ENCODE peak calls at places on chromosomes 6 and 20, in five cellular contexts. E is GM23338, C is GM12878, A is K562, K is A549. W is an unnamed sample.

GRCh38 chr20:62617711-62618483 is 24.4 kb upstream of the SLCO4A1 start:
- DNase-seq in E (no peak), C (no peak), A (no peak), K (no peak), W (peak)

GRCh38 chr6:37019065-37019450 is 13.6 kb downstream of the FGD2 start:
- DNase-seq in E (no peak), C (no peak), A (no peak), K (no peak), W (peak)

GRCh38 chr6:144131248-144131709 is 19.0 kb upstream of the STX11 start:
- DNase-seq in E (no peak), C (no peak), A (no peak), K (peak), W (no peak)

GRCh38 chr6:138242987-138243592 is 24.8 kb upstream of the PBOV1 start:
- DNase-seq in E (no peak), C (no peak), A (no peak), K (no peak), W (no peak)

GRCh38 chr20:45450097-45450818 is 19.3 kb upstream of the WFDC2 start:
- DNase-seq in E (peak), C (no peak), A (peak), K (peak), W (peak)

GRCh38 chr6:34757687-34758274 is 476 bp downstream of the SNRPC start:
- DNase-seq in E (no peak), C (no peak), A (no peak), K (no peak), W (no peak)

GRCh38 chr20:19407731-19408130 is 195.3 kb downstream of the SLC24A3 start:
- DNase-seq in E (peak), C (no peak), A (no peak), K (no peak), W (no peak)

GRCh38 chr6:148814869-148815268 is 68.0 kb downstream of the UST start:
- DNase-seq in E (no peak), C (no peak), A (no peak), K (no peak), W (no peak)

GRCh38 chr6:44217332-44218143 is 812 bp downstream of the MYMX start:
- DNase-seq in E (peak), C (no peak), A (no peak), K (no peak), W (no peak)

GRCh38 chr20:41507851-41508250 is 110.3 kb downstream of the CHD6 start:
- DNase-seq in E (no peak), C (no peak), A (no peak), K (no peak), W (no peak)

GRCh38 chr6:120103616-120104015 is 754.1 kb upstream of the MAN1A1 start:
- DNase-seq in E (no peak), C (no peak), A (no peak), K (no peak), W (no peak)

GRCh38 chr6:131427441-131428051 is 145.5 kb upstream of the ARG1 start:
- DNase-seq in E (no peak), C (no peak), A (no peak), K (no peak), W (no peak)

GRCh38 chr6:131430531-131430930 is 142.5 kb upstream of the ARG1 start:
- DNase-seq in E (no peak), C (no peak), A (no peak), K (no peak), W (no peak)
- TF ChIP-seq JUNB in E (no peak), C (no peak), A (no peak), K (no peak), W (no peak)

GRCh38 chr20:6074145-6074561 is 20.3 kb upstream of the LRRN4 start:
- DNase-seq in E (peak), C (no peak), A (peak), K (peak), W (peak)
- TF ChIP-seq JUNB in E (no peak), C (no peak), A (no peak), K (no peak), W (no peak)

DNA sequence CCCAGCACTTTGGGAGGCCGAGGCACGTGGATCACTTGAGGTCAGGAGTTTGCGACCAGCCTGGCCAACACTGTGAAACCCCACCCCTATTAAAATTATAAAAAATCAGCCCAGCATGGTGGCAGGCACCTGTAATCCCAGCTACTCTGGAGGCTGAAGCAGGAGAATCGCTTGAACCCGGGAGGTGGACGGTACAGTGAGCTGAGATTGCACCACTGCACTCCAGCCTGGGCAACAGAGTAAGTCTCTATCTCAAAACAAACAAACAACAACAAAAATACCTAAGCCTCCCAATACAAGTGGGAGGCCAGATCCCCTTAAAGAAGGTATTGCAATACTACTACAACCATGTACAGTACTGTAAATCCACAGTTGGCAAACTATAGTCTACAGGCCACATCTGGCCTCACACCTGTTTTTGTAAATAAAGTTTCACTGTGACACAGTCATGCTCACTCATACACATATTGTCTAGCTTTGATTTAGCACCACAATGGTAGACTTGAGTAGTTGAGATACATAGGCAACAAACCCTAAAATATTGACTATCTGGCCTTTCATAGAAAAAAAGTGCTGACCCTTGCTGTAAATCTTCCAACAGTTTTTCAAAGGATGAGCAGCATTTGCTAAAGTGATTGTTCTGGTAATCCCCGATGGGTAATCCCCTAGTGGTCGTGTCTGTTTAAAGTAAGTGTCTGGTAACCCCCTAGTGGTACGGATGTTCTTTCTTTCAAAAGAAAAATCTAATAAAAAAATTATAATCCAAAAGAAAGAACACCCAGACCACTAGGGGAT is 202.0 kb downstream of the RNGTT start:
- DNase-seq in E (peak), C (peak), A (no peak), K (no peak), W (no peak)
- TF ChIP-seq JUNB in E (no peak), C (peak), A (no peak), K (no peak), W (no peak)

GRCh38 chr6:82045965-82046756 is 201.4 kb downstream of the IBTK start:
- DNase-seq in E (no peak), C (no peak), A (no peak), K (no peak), W (no peak)

GRCh38 chr6:82040405-82041221 is 206.9 kb downstream of the IBTK start:
- DNase-seq in E (peak), C (peak), A (peak), K (peak), W (peak)
- TF ChIP-seq JUNB in E (no peak), C (no peak), A (no peak), K (no peak), W (no peak)

GRCh38 chr20:49785851-49786174 is 26.8 kb upstream of the SLC9A8 start:
- DNase-seq in E (no peak), C (peak), A (peak), K (no peak), W (no peak)
- TF ChIP-seq JUNB in E (no peak), C (no peak), A (no peak), K (no peak), W (no peak)

GRCh38 chr20:15814903-15815302 is 758.3 kb downstream of the KIF16B start:
- DNase-seq in E (no peak), C (no peak), A (no peak), K (no peak), W (no peak)

GRCh38 chr20:15811951-15812350 is 761.3 kb downstream of the KIF16B start:
- DNase-seq in E (no peak), C (no peak), A (no peak), K (no peak), W (no peak)

GRCh38 chr20:15817351-15817750 is 755.9 kb downstream of the KIF16B start:
- DNase-seq in E (no peak), C (no peak), A (no peak), K (no peak), W (no peak)

GRCh38 chr20:15814360-15814759 is 758.9 kb downstream of the KIF16B start:
- DNase-seq in E (no peak), C (no peak), A (no peak), K (no peak), W (no peak)

GRCh38 chr20:15812696-15813095 is 760.6 kb downstream of the KIF16B start:
- DNase-seq in E (no peak), C (no peak), A (no peak), K (no peak), W (no peak)
- TF ChIP-seq JUNB in E (no peak), C (no peak), A (no peak), K (no peak), W (no peak)

GRCh38 chr6:105429676-105430075 is 26.8 kb upstream of the PREP start:
- DNase-seq in E (no peak), C (no peak), A (no peak), K (no peak), W (no peak)
- TF ChIP-seq JUNB in E (no peak), C (no peak), A (no peak), K (no peak), W (no peak)

W was measured in HepG2.